ENCODE peak calls at places on chromosome 11, in four cellular contexts. M is SK-N-DZ; J is RKO; R is activated T-cell treated with anti-CD3 and anti-CD28 coated beads, Interleukin-2, amount 50 U/mL, for 72 hours. B is an unnamed sample.

GRCh38 chr11:4087551-4087950 is 7.0 kb upstream of the RRM1 start:
- DNase-seq in R (no peak), M (no peak), J (peak), B (peak)

GRCh38 chr11:65492637-65493366 is 6.0 kb upstream of the MALAT1 start:
- DNase-seq in J (no peak), R (peak), M (no peak), B (no peak)

GRCh38 chr11:33930317-33931021 is 38.6 kb upstream of the LMO2 start:
- DNase-seq in M (no peak), J (no peak), R (no peak), B (no peak)

GRCh38 chr11:134332189-134332631 is 422 bp downstream of the GLB1L2 start:
- DNase-seq in M (no peak), R (peak), J (peak), B (no peak)

GRCh38 chr11:96464695-96465307 is 75.0 kb downstream of the JRKL start:
- DNase-seq in J (peak), R (no peak), M (peak), B (peak)

GRCh38 chr11:128940603-128941002 is 2.1 kb downstream of the TP53AIP1 start:
- DNase-seq in M (no peak), R (no peak), J (no peak), B (no peak)

GRCh38 chr11:33895752-33896137 is 3.9 kb upstream of the LMO2 start:
- DNase-seq in M (no peak), R (no peak), J (no peak), B (no peak)

GRCh38 chr11:11020219-11020726 is 162.4 kb upstream of the ZBED5 start:
- DNase-seq in M (no peak), R (no peak), J (no peak), B (no peak)

GRCh38 chr11:3222003-3222855 is 3.6 kb upstream of the MRGPRG start:
- DNase-seq in R (no peak), M (no peak), J (no peak), B (peak)

GRCh38 chr11:93843906-93844305 is 6.5 kb downstream of the VSTM5 start:
- DNase-seq in J (no peak), M (no peak), R (no peak), B (no peak)

GRCh38 chr11:46170797-46171196 is 49.5 kb upstream of the PHF21A start:
- DNase-seq in R (no peak), M (no peak), J (no peak), B (no peak)

GRCh38 chr11:82507288-82507687 is 226.4 kb downstream of the FAM181B start:
- DNase-seq in R (no peak), J (no peak), M (no peak), B (no peak)

GRCh38 chr11:119405986-119406385 is 17.0 kb downstream of the THY1 start:
- DNase-seq in R (no peak), J (no peak), M (no peak), B (no peak)

GRCh38 chr11:104462346-104462745 is 298.4 kb upstream of the PDGFD start:
- DNase-seq in M (no peak), J (no peak), R (no peak), B (no peak)

GRCh38 chr11:72075109-72075508 is 5.2 kb downstream of the NUMA1 start:
- DNase-seq in J (peak), M (no peak), R (no peak), B (no peak)

GRCh38 chr11:74984730-74985129 is 4.0 kb upstream of the NEU3 start:
- DNase-seq in J (no peak), M (no peak), R (no peak), B (no peak)

B was measured in hepatic stellate cell.